ENCODE peak calls at places on chromosomes 7 and 10, in ten cellular contexts. V is T-helper 9 cell; L is Peyer's patch; J is iPS-NIHi11; U is activated CD4-positive, alpha-beta T cell treated with anti-CD3 and anti-CD28 coated beads, Interleukin-2, amount 10 ng/mL, durations not matched to agents 24 days and 14 days; B is activated T-cell treated with anti-CD3 and anti-CD28 coated beads, Interleukin-2, amount 50 U/mL, for 72 hours; O is brain microvascular endothelial cell; I is T1000; T is occipital lobe; H is NCI-H1092. K is an unnamed sample.
A peak's percentile ranks its signal among the peaks of the same experiment; 100 is the strongest.

GRCh38 chr7:144830811-144831210 is 5.0 kb downstream of the TPK1 start:
- DNase-seq in L (no peak), V (no peak), J (no peak), H (no peak), U (peak; percentile 46), O (peak; percentile 44), T (no peak), I (peak; percentile 25), B (no peak), K (no peak)

GRCh38 chr10:47031953-47032465 is 120.8 kb downstream of the PTPN20 start:
- DNase-seq in V (no peak), L (no peak), U (no peak), J (no peak), I (no peak), B (no peak), O (peak; percentile 40), T (no peak), H (no peak), K (no peak)

GRCh38 chr10:93173867-93174845 is 100.5 kb downstream of the CYP26A1 start:
- DNase-seq in U (no peak), I (no peak), L (no peak), B (no peak), T (no peak), J (no peak), H (no peak), O (no peak), V (no peak), K (no peak)

GRCh38 chr10:45580781-45581496 is 91.6 kb downstream of the ZFAND4 start:
- DNase-seq in O (no peak), B (peak; percentile 28), T (no peak), V (no peak), J (no peak), L (no peak), U (peak; percentile 72), H (no peak), I (no peak), K (no peak)

GRCh38 chr7:42991913-42992576 is 59.9 kb downstream of the MRPL32 start:
- DNase-seq in O (no peak), J (peak; percentile 22), U (no peak), V (no peak), I (no peak), T (no peak), H (no peak), B (no peak), L (no peak), K (no peak)

GRCh38 chr7:129494041-129494440 is 8.3 kb upstream of the SMKR1 start:
- DNase-seq in H (no peak), V (no peak), J (no peak), L (no peak), T (no peak), O (peak; percentile 81), I (no peak), B (peak; percentile 29), U (peak; percentile 78), K (no peak)

GRCh38 chr10:114220281-114220680 is 18.8 kb upstream of the VWA2 start:
- DNase-seq in H (no peak), B (no peak), J (no peak), L (no peak), I (no peak), T (no peak), V (no peak), U (no peak), O (no peak), K (no peak)

GRCh38 chr7:155258233-155258575 is 39.5 kb upstream of the INSIG1 start:
- DNase-seq in J (no peak), H (no peak), V (no peak), L (no peak), I (peak; percentile 60), U (no peak), O (peak; percentile 84), B (no peak), T (no peak), K (no peak)

GRCh38 chr10:32028710-32029109 is 27.5 kb downstream of the KIF5B start:
- DNase-seq in B (no peak), O (no peak), V (no peak), T (no peak), I (no peak), L (no peak), J (no peak), U (no peak), H (no peak), K (no peak)

GRCh38 chr10:24617771-24618396 is 105.8 kb downstream of the ARHGAP21 start:
- DNase-seq in T (no peak), L (peak; percentile 73), J (peak; percentile 68), O (peak; percentile 35), U (peak; percentile 83), I (no peak), V (peak; percentile 50), H (no peak), B (peak; percentile 38), K (peak; percentile 19)

GRCh38 chr10:3729397-3729796 is 55.6 kb downstream of the KLF6 start:
- DNase-seq in I (no peak), T (no peak), B (no peak), H (no peak), O (no peak), L (no peak), V (no peak), U (no peak), J (no peak), K (no peak)

GRCh38 chr10:30583778-30584415 is 45.7 kb downstream of the LYZL2 start:
- DNase-seq in V (no peak), T (no peak), U (peak; percentile 69), J (peak; percentile 30), L (peak; percentile 84), B (peak; percentile 4), O (peak; percentile 77), I (no peak), H (peak; percentile 47), K (no peak)

GRCh38 chr10:27328946-27329345 is 88.3 kb upstream of the ACBD5 start:
- DNase-seq in I (no peak), V (no peak), B (no peak), U (no peak), O (no peak), T (no peak), J (no peak), L (no peak), H (no peak), K (no peak)

GRCh38 chr7:134888141-134888740 is 98.1 kb upstream of the AGBL3 start:
- DNase-seq in I (no peak), U (no peak), J (no peak), H (no peak), V (no peak), T (no peak), O (no peak), L (no peak), B (no peak), K (no peak)

GRCh38 chr10:113293167-113293566 is 259.7 kb upstream of the HABP2 start:
- DNase-seq in B (no peak), L (no peak), V (no peak), T (no peak), U (no peak), O (no peak), H (no peak), I (no peak), J (no peak), K (no peak)

GRCh38 chr10:17737021-17737965 is 14.7 kb upstream of the TMEM236 start:
- DNase-seq in T (no peak), V (no peak), L (no peak), H (no peak), I (no peak), B (no peak), J (no peak), O (no peak), U (peak; percentile 53), K (no peak)

GRCh38 chr10:11243425-11244222 is 226.0 kb downstream of the CELF2 start:
- DNase-seq in I (no peak), H (no peak), U (no peak), T (no peak), L (no peak), B (no peak), V (no peak), O (no peak), J (no peak), K (no peak)

GRCh38 chr10:59595584-59595983 is 114.1 kb downstream of the SLC16A9 start:
- DNase-seq in I (peak; percentile 28), L (no peak), T (no peak), V (no peak), O (no peak), B (no peak), J (no peak), H (no peak), U (no peak), K (no peak)

K was measured in naive thymus-derived CD8-positive, alpha-beta T cell.